ENCODE peak calls at places on chromosomes 12 and 14, in eight cellular contexts. Q, O, C, A, U, N, I and R are unnamed samples.

GRCh38 chr12:52715416-52715815 is 12.1 kb upstream of the KRT77 start:
- DNase-seq in Q (peak), O (no peak), C (no peak), A (no peak), U (no peak), N (peak), I (no peak), R (no peak)

GRCh38 chr14:105882626-105883025 is 356.2 kb downstream of the TMEM121 start:
- DNase-seq in Q (peak), O (no peak), C (no peak), A (no peak), U (no peak), N (no peak), I (peak), R (no peak)

GRCh38 chr12:47875732-47876131 is 29.1 kb downstream of the VDR start:
- DNase-seq in Q (no peak), O (no peak), C (no peak), A (no peak), U (no peak), N (no peak), I (no peak), R (no peak)

GRCh38 chr14:104579507-104579906 is at the start of gene C14orf180:
- DNase-seq in Q (peak), O (no peak), C (no peak), A (no peak), U (no peak), N (no peak), I (no peak), R (no peak)

GRCh38 chr14:92962831-92963095 is 39.8 kb downstream of the CHGA start:
- DNase-seq in Q (no peak), O (no peak), C (no peak), A (no peak), U (no peak), N (no peak), I (no peak), R (no peak)

GRCh38 chr14:22761734-22762133 is 4.8 kb upstream of the OXA1L start:
- DNase-seq in Q (no peak), O (no peak), C (no peak), A (no peak), U (no peak), N (no peak), I (no peak), R (no peak)

GRCh38 chr12:2667716-2668440 is 126.9 kb upstream of the FKBP4 start:
- DNase-seq in Q (no peak), O (no peak), C (no peak), A (no peak), U (no peak), N (no peak), I (no peak), R (no peak)

GRCh38 chr14:21245813-21246212 is 23.4 kb downstream of the HNRNPC start:
- DNase-seq in Q (no peak), O (no peak), C (no peak), A (no peak), U (no peak), N (no peak), I (no peak), R (no peak)

GRCh38 chr14:61253064-61253753 is 27.9 kb downstream of the TMEM30B start:
- DNase-seq in Q (no peak), O (no peak), C (no peak), A (no peak), U (no peak), N (no peak), I (no peak), R (no peak)

GRCh38 chr12:28175098-28175589 is 15.1 kb upstream of the CCDC91 start:
- DNase-seq in Q (no peak), O (no peak), C (no peak), A (no peak), U (no peak), N (no peak), I (no peak), R (no peak)

GRCh38 chr14:50569714-50570274 is 9.8 kb downstream of the ATL1 start:
- DNase-seq in Q (no peak), O (no peak), C (no peak), A (no peak), U (no peak), N (no peak), I (no peak), R (no peak)

GRCh38 chr12:88219861-88220260 is 77.8 kb downstream of the TMTC3 start:
- DNase-seq in Q (no peak), O (no peak), C (no peak), A (no peak), U (no peak), N (no peak), I (no peak), R (no peak)
- TF ChIP-seq CTCF in Q (no peak), O (no peak), C (no peak), A (no peak), U (no peak), N (no peak), I (no peak), R (no peak)

DNA sequence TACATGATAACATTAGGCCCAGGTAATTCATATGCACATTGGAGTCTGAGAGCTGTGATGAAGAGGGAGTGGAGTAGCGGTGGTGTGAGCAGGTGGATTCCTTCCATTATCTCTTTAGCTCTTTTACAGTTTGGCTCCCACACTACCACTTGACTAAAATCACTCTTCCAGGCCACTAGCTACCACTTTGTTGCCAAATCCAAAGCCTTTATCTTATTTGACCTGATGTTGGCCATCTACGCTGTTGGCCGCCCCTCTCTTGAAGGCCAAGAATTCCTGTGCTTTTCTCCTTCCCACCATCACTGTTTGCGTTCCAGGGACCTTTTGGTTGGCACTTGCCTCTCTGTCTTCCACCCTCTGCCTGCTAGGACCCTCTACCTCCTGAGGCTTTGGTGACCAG is 4.0 kb upstream of the MAX start:
- DNase-seq in Q (no peak), O (no peak), C (no peak), A (no peak), U (no peak), N (no peak), I (no peak), R (no peak)
- TF ChIP-seq CTCF in Q (no peak), O (no peak), C (no peak), A (no peak), U (no peak), N (no peak), I (no peak), R (no peak)

GRCh38 chr12:105231396-105231795 is 4.6 kb downstream of the APPL2 start:
- DNase-seq in Q (no peak), O (no peak), C (no peak), A (no peak), U (no peak), N (no peak), I (no peak), R (no peak)
- TF ChIP-seq CTCF in Q (no peak), O (no peak), C (no peak), A (no peak), U (no peak), N (no peak), I (no peak), R (no peak)

DNA sequence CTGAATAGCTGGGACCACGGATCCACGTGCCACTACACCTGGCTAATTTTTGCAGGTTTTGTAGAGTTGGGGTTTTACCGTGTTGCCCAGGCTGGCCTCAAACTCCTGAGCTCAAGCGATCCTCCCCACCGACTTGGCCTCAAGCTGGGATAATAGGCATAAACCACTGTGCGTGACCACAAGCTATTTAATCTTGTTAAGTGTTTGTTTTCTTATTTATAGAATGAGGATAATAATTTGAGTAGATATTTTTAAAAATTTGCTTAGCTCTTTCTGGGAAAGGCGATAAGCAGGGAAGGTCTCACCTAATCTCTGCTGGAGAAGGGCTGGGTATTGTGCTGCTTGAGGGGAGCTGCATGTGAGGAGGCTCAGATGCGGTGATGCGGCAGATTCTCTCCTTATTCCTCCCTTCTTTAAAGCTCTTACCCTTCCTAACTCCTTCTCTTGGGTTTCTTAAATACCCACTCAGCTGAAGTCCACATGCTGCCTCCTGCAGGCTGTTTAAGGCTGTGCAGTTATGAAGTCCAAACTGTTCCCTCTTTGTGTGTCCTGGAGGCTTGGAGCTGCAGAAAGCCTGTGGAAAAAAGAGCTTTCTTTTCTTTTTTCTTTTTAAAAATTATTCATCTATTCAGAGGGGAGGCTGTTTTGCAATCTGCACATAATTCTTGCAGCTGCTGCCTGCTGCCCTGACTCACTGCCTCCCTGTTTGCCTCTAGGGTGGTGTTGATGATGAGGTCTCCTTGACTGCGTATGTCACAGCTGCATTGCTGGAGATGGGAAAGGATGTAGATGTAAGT is 37.9 kb downstream of the A2ML1 start:
- DNase-seq in Q (peak), O (peak), C (peak), A (peak), U (peak), N (peak), I (peak), R (peak)
- TF ChIP-seq CTCF in Q (peak), O (peak), C (peak), A (peak), U (peak), N (peak), I (peak), R (peak)

GRCh38 chr12:92094751-92095161 is 50.9 kb downstream of the BTG1 start:
- DNase-seq in Q (no peak), O (no peak), C (peak), A (no peak), U (peak), N (no peak), I (no peak), R (no peak)
- TF ChIP-seq CTCF in Q (no peak), O (no peak), C (peak), A (no peak), U (peak), N (no peak), I (no peak), R (peak)

DNA sequence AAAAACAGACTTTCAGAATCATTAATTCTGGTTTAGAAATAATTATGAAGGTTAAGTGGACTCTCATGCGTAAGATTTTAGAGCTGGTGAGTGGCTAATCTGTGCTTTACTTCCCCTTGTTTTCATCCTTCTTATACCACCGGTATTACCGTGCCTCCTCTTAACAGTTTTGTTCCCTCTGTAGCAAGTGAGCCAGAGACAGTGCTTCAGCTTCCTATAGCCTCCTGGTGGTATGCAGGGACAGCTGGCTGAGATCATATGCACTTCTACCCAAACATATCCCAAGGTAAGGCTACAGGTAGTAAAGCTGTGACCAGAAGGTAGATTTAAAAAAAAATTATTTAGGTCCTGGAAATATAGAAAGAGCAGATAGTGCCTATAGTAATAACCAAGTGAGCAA is 55.2 kb downstream of the PDE3A start:
- DNase-seq in Q (no peak), O (no peak), C (no peak), A (no peak), U (no peak), N (no peak), I (no peak), R (no peak)
- TF ChIP-seq CTCF in Q (no peak), O (no peak), C (peak), A (no peak), U (no peak), N (no peak), I (no peak), R (no peak)

GRCh38 chr12:97363693-97364092 is 98.9 kb upstream of the RMST start:
- DNase-seq in Q (no peak), O (no peak), C (no peak), A (no peak), U (no peak), N (no peak), I (no peak), R (no peak)

GRCh38 chr12:97368462-97369150 is 94.0 kb upstream of the RMST start:
- DNase-seq in Q (no peak), O (no peak), C (no peak), A (no peak), U (no peak), N (no peak), I (no peak), R (no peak)
- TF ChIP-seq CTCF in Q (no peak), O (no peak), C (no peak), A (no peak), U (no peak), N (no peak), I (no peak), R (no peak)

GRCh38 chr12:100715976-100716657 is 78.5 kb upstream of the ANO4 start:
- DNase-seq in Q (no peak), O (no peak), C (no peak), A (no peak), U (no peak), N (no peak), I (no peak), R (no peak)
- TF ChIP-seq CTCF in Q (no peak), O (no peak), C (no peak), A (no peak), U (no peak), N (no peak), I (no peak), R (no peak)